ENCODE peak calls at places on chromosomes 5 and 9, in seven cellular contexts. U is CD8-positive, alpha-beta memory T cell; Y is psoas muscle; H is esophagus squamous epithelium; L is CD8-positive, alpha-beta T cell; J is RWPE1; X is breast epithelium. O is an unnamed sample.

GRCh38 chr9:131839281-131840084 is 99.6 kb upstream of the RAPGEF1 start:
- DNase-seq in U (peak; percentile 46), Y (no peak), H (no peak), L (peak; percentile 21), J (peak; percentile 80), X (no peak), O (no peak)

GRCh38 chr5:1763548-1763911 is 36.1 kb downstream of the MRPL36 start:
- DNase-seq in U (no peak), Y (no peak), H (no peak), L (no peak), J (peak; percentile 64), X (peak; percentile 58), O (no peak)

GRCh38 chr5:57828221-57828620 is 345.6 kb upstream of the ACTBL2 start:
- DNase-seq in U (no peak), Y (no peak), H (no peak), L (no peak), J (no peak), X (no peak), O (no peak)

GRCh38 chr5:39648539-39649200 is 223.9 kb upstream of the DAB2 start:
- DNase-seq in U (no peak), Y (no peak), H (no peak), L (no peak), J (peak; percentile 70), X (no peak), O (peak; percentile 26)

GRCh38 chr5:174698156-174698555 is 26.2 kb upstream of the MSX2 start:
- DNase-seq in U (no peak), Y (no peak), H (no peak), L (no peak), J (no peak), X (no peak), O (no peak)

GRCh38 chr9:100020121-100020780 is 78.5 kb downstream of the ERP44 start:
- DNase-seq in U (no peak), Y (no peak), H (no peak), L (no peak), J (no peak), X (no peak), O (no peak)

GRCh38 chr5:91076138-91076537 is 307.0 kb downstream of the ARRDC3 start:
- DNase-seq in U (no peak), Y (no peak), H (no peak), L (no peak), J (no peak), X (no peak), O (no peak)

GRCh38 chr9:127549771-127550170 is 62.3 kb upstream of the STXBP1 start:
- DNase-seq in U (no peak), Y (no peak), H (no peak), L (no peak), J (no peak), X (no peak), O (no peak)

GRCh38 chr9:113184509-113184908 is 33.7 kb downstream of the SLC31A2 start:
- DNase-seq in U (no peak), Y (no peak), H (no peak), L (no peak), J (peak; percentile 69), X (no peak), O (peak; percentile 76)

GRCh38 chr9:20512106-20512505 is 110.2 kb downstream of the MLLT3 start:
- DNase-seq in U (no peak), Y (no peak), H (no peak), L (no peak), J (no peak), X (no peak), O (peak; percentile 40)

GRCh38 chr5:17222679-17223078 is 5.2 kb downstream of the BASP1 start:
- DNase-seq in U (no peak), Y (no peak), H (no peak), L (no peak), J (no peak), X (no peak), O (no peak)

GRCh38 chr5:27511061-27511460 is 472.7 kb upstream of the CDH9 start:
- DNase-seq in U (no peak), Y (no peak), H (no peak), L (no peak), J (no peak), X (no peak), O (no peak)

GRCh38 chr9:18985464-18985951 is 47.5 kb downstream of the SAXO1 start:
- DNase-seq in U (no peak), Y (no peak), H (no peak), L (no peak), J (no peak), X (no peak), O (no peak)

GRCh38 chr5:82348749-82349148 is 70.6 kb upstream of the RPS23 start:
- DNase-seq in U (no peak), Y (no peak), H (no peak), L (no peak), J (no peak), X (no peak), O (no peak)

GRCh38 chr5:179264641-179265528 is 80.4 kb downstream of the ADAMTS2 start:
- DNase-seq in U (no peak), Y (no peak), H (no peak), L (no peak), J (no peak), X (peak; percentile 50), O (no peak)

GRCh38 chr9:123771690-123772089 is 158.2 kb downstream of the DENND1A start:
- DNase-seq in U (no peak), Y (no peak), H (no peak), L (no peak), J (no peak), X (no peak), O (no peak)

GRCh38 chr9:123772967-123773366 is 157.0 kb downstream of the DENND1A start:
- DNase-seq in U (no peak), Y (no peak), H (no peak), L (no peak), J (no peak), X (no peak), O (no peak)

GRCh38 chr9:123773783-123774182 is 156.1 kb downstream of the DENND1A start:
- DNase-seq in U (no peak), Y (no peak), H (no peak), L (no peak), J (no peak), X (no peak), O (no peak)

GRCh38 chr9:123772374-123772773 is 157.6 kb downstream of the DENND1A start:
- DNase-seq in U (no peak), Y (no peak), H (no peak), L (no peak), J (no peak), X (no peak), O (no peak)

GRCh38 chr9:123769723-123770122 is 160.2 kb downstream of the DENND1A start:
- DNase-seq in U (no peak), Y (no peak), H (no peak), L (no peak), J (no peak), X (no peak), O (no peak)
- H3K27ac ChIP-seq in U (no peak overlapping the region), Y (no peak overlapping the region), H (no peak overlapping the region), L (no peak overlapping the region), J (no peak overlapping the region), X (no peak overlapping the region), O (no peak overlapping the region)

GRCh38 chr5:14050821-14051220 is 92.3 kb upstream of the TRIO start:
- DNase-seq in U (no peak), Y (no peak), H (no peak), L (no peak), J (no peak), X (no peak), O (no peak)

GRCh38 chr5:14056039-14056438 is 87.1 kb upstream of the TRIO start:
- DNase-seq in U (no peak), Y (no peak), H (no peak), L (no peak), J (no peak), X (no peak), O (no peak)

GRCh38 chr5:14057289-14057688 is 85.9 kb upstream of the TRIO start:
- DNase-seq in U (no peak), Y (no peak), H (no peak), L (no peak), J (no peak), X (no peak), O (no peak)

GRCh38 chr5:14054111-14054854 is 88.9 kb upstream of the TRIO start:
- DNase-seq in U (no peak), Y (no peak), H (no peak), L (no peak), J (no peak), X (no peak), O (no peak)

DNA sequence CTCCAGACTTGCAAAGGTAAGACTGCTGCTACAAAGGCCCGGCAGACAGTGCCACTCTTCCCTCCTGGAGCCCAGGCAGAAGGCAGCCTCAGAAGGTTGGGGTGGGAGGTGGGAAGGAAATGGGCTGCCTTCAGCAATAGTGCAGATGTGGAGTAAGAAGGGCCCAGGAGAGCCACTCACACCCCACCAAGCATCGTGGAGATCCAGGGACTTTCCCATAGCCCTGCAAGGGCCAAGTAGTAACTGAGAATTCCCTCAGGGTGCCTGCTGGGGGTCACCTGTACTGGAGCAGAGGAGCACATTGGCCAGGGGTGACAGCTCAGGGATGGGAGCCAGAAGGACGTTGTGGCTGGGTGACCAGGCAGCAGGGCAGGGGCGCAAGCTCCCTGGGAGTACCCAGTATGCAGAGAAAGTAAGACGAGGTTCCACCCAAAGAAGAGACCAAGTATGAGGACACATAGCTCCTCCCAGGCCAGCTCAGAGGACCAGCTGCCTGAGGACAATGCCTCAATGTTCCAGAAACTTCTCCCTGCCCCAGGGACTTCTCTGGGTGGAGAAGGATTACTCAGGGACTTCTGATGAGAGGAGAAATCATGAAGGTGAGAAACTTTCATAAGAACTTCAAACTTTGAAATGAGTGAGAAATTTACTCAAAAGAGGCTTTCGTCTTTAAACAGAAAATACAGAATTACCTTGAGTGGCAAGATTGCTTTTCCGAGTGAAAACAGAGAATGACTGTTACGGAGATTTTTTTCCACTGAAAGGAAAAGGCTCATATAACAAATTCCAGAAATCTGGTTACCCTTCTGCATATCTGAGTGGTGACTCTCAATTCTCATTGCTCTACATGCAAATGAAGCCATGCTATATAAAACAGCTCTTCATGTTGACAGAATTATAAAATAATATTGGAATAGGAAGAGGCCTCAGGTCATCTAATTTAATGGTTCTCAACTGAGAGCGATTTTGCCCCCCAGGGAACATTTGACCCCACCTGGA is 87.9 kb upstream of the TRIO start:
- DNase-seq in U (no peak), Y (no peak), H (no peak), L (no peak), J (no peak), X (no peak), O (no peak)
- H3K27ac ChIP-seq in U (no peak overlapping the region), Y (no peak overlapping the region), H (no peak overlapping the region), L (no peak overlapping the region), J (no peak overlapping the region), X (no peak overlapping the region), O (peak overlapping the region; percentile 6)

GRCh38 chr9:6498982-6499381 is 86.0 kb downstream of the UHRF2 start:
- DNase-seq in U (no peak), Y (no peak), H (no peak), L (no peak), J (no peak), X (no peak), O (peak; percentile 46)

GRCh38 chr9:6506571-6506970 is 93.6 kb downstream of the UHRF2 start:
- DNase-seq in U (no peak), Y (no peak), H (no peak), L (no peak), J (no peak), X (no peak), O (peak; percentile 12)

GRCh38 chr9:6501526-6502210 is 88.7 kb downstream of the UHRF2 start:
- DNase-seq in U (no peak), Y (no peak), H (no peak), L (no peak), J (no peak), X (no peak), O (no peak)

GRCh38 chr9:6502399-6502798 is 89.4 kb downstream of the UHRF2 start:
- DNase-seq in U (no peak), Y (no peak), H (no peak), L (no peak), J (no peak), X (no peak), O (peak; percentile 61)
- H3K27ac ChIP-seq in U (no peak overlapping the region), Y (no peak overlapping the region), H (no peak overlapping the region), L (no peak overlapping the region), J (no peak overlapping the region), X (no peak overlapping the region), O (peak overlapping the region; percentile 50)

GRCh38 chr9:109894921-109895758 is 115.1 kb downstream of the PALM2AKAP2 start:
- DNase-seq in U (no peak), Y (no peak), H (no peak), L (no peak), J (no peak), X (no peak), O (no peak)
- H3K27ac ChIP-seq in U (no peak overlapping the region), Y (no peak overlapping the region), H (no peak overlapping the region), L (no peak overlapping the region), J (no peak overlapping the region), X (no peak overlapping the region), O (no peak overlapping the region)